ENCODE peak calls at places on chromosomes 1 and 21, in eight cellular contexts. E is neural progenitor cell; X is foreskin fibroblast; N is bronchial epithelial cell; Q is uterus; H is CD4-positive, alpha-beta T cell; Z is RWPE1; I is keratinocyte. G is an unnamed sample.

GRCh38 chr1:3886691-3887090 is 13.4 kb downstream of the C1orf174 start:
- DNase-seq in H (no peak), E (no peak), X (no peak), Z (no peak), N (no peak), Q (no peak), I (no peak), G (no peak)

GRCh38 chr1:54199151-54199764 is 572 bp downstream of the CYB5RL start:
- DNase-seq in Q (no peak), H (no peak), X (no peak), E (no peak), N (no peak), I (no peak), Z (peak), G (no peak)

GRCh38 chr1:229129306-229130027 is 141.4 kb upstream of the RAB4A start:
- DNase-seq in Q (no peak), E (no peak), H (peak), N (no peak), Z (no peak), X (no peak), I (no peak), G (no peak)

GRCh38 chr21:36747114-36747814 is 48.3 kb downstream of the SIM2 start:
- DNase-seq in I (no peak), H (no peak), Z (no peak), Q (no peak), X (no peak), E (no peak), N (no peak), G (no peak)

GRCh38 chr1:19354531-19354981 is 42.4 kb downstream of the SLC66A1 start:
- DNase-seq in Q (no peak), E (no peak), I (no peak), N (no peak), H (no peak), X (no peak), Z (no peak), G (no peak)

GRCh38 chr1:54548389-54549044 is 489 bp downstream of the ACOT11 start:
- DNase-seq in X (no peak), I (no peak), E (no peak), Q (no peak), N (no peak), H (no peak), Z (no peak), G (no peak)

GRCh38 chr1:13585996-13586395 is 2.4 kb downstream of the PDPN start:
- DNase-seq in H (no peak), I (no peak), N (peak), Q (no peak), X (no peak), E (peak), Z (no peak), G (no peak)

GRCh38 chr1:73604739-73605138 is 593.2 kb downstream of the LRRIQ3 start:
- DNase-seq in N (peak), Z (no peak), I (no peak), Q (no peak), X (no peak), E (no peak), H (no peak), G (no peak)

GRCh38 chr1:154213274-154213673 is 7.1 kb upstream of the CFAP141 start:
- DNase-seq in I (no peak), N (peak), E (no peak), Q (no peak), H (no peak), X (peak), Z (peak), G (no peak)

GRCh38 chr1:55334140-55334539 is 119.0 kb upstream of the USP24 start:
- DNase-seq in N (peak), Q (no peak), X (no peak), I (no peak), Z (no peak), E (no peak), H (no peak), G (no peak)

GRCh38 chr1:184745929-184746583 is 8.6 kb downstream of the EDEM3 start:
- DNase-seq in E (no peak), X (no peak), Q (no peak), I (no peak), Z (no peak), H (no peak), N (no peak), G (no peak)

GRCh38 chr21:45590726-45591618 is 48.7 kb upstream of the SLC19A1 start:
- DNase-seq in I (no peak), H (peak), N (no peak), X (no peak), E (no peak), Z (peak), Q (peak), G (no peak)

GRCh38 chr1:117970251-117970650 is 40.7 kb downstream of the WDR3 start:
- DNase-seq in Z (no peak), X (no peak), H (no peak), I (no peak), N (no peak), E (peak), Q (no peak), G (no peak)

GRCh38 chr21:44907966-44908364 is 12.7 kb downstream of the ITGB2 start:
- DNase-seq in E (no peak), Q (no peak), N (no peak), Z (no peak), I (no peak), X (no peak), H (no peak), G (no peak)

GRCh38 chr1:172359531-172359991 is 60.9 kb upstream of the C1orf105 start:
- DNase-seq in I (no peak), X (peak), Q (no peak), E (no peak), N (peak), H (no peak), Z (no peak), G (no peak)

GRCh38 chr1:19469004-19469403 is 16.3 kb downstream of the CAPZB start:
- DNase-seq in H (no peak), Q (no peak), E (no peak), X (no peak), Z (no peak), N (no peak), I (no peak), G (no peak)

GRCh38 chr1:10867914-10868598 is 71.6 kb upstream of the CASZ1 start:
- DNase-seq in Q (no peak), Z (no peak), I (no peak), N (no peak), H (no peak), E (peak), X (no peak), G (no peak)

GRCh38 chr21:18716578-18717138 is 313.1 kb upstream of the TMPRSS15 start:
- DNase-seq in N (no peak), Z (no peak), H (no peak), Q (no peak), X (no peak), E (no peak), I (no peak), G (no peak)

GRCh38 chr1:222987616-222988015 is 155.4 kb downstream of the TLR5 start:
- DNase-seq in Z (no peak), N (no peak), Q (no peak), E (no peak), H (no peak), X (no peak), I (no peak), G (no peak)

GRCh38 chr1:30911061-30911954 is 2.8 kb upstream of the SDC3 start:
- DNase-seq in Z (peak), X (peak), H (peak), Q (peak), E (peak), I (peak), N (peak), G (peak)

GRCh38 chr1:115807723-115808122 is 33.2 kb downstream of the NHLH2 start:
- DNase-seq in Q (no peak), Z (peak), N (peak), X (peak), E (peak), I (no peak), H (no peak), G (peak)

GRCh38 chr1:15352122-15352957 is 57.3 kb upstream of the EFHD2 start:
- DNase-seq in N (peak), X (peak), I (peak), H (no peak), E (no peak), Z (peak), Q (no peak), G (no peak)

GRCh38 chr1:7278045-7278444 is 492.8 kb downstream of the CAMTA1 start:
- DNase-seq in N (peak), E (no peak), X (no peak), Q (no peak), H (no peak), Z (no peak), I (no peak), G (no peak)

GRCh38 chr1:90723561-90724108 is 6.5 kb upstream of the BARHL2 start:
- DNase-seq in I (no peak), X (no peak), H (no peak), E (peak), Q (no peak), N (no peak), Z (no peak), G (no peak)

GRCh38 chr1:14682941-14683340 is 84.5 kb downstream of the KAZN start:
- DNase-seq in X (no peak), N (no peak), I (no peak), Z (no peak), Q (no peak), E (no peak), H (no peak), G (no peak)

GRCh38 chr1:224211262-224211962 is 28.4 kb downstream of the DEGS1 start:
- DNase-seq in E (no peak), Z (peak), Q (no peak), H (no peak), X (peak), N (peak), I (no peak), G (no peak)

GRCh38 chr21:29496337-29496736 is 197.6 kb downstream of the BACH1 start:
- DNase-seq in E (no peak), N (no peak), H (no peak), I (no peak), Z (no peak), X (no peak), Q (no peak), G (no peak)

GRCh38 chr21:29499229-29499628 is 200.5 kb downstream of the BACH1 start:
- DNase-seq in N (no peak), H (no peak), Z (no peak), E (no peak), Q (no peak), I (no peak), X (no peak), G (no peak)

GRCh38 chr21:29501451-29501850 is 202.7 kb downstream of the BACH1 start:
- DNase-seq in Q (no peak), X (peak), E (no peak), H (no peak), N (no peak), Z (no peak), I (no peak), G (no peak)

GRCh38 chr21:29504751-29505321 is 206.1 kb downstream of the BACH1 start:
- DNase-seq in E (no peak), X (peak), H (no peak), N (peak), Z (peak), Q (no peak), I (no peak), G (no peak)

DNA sequence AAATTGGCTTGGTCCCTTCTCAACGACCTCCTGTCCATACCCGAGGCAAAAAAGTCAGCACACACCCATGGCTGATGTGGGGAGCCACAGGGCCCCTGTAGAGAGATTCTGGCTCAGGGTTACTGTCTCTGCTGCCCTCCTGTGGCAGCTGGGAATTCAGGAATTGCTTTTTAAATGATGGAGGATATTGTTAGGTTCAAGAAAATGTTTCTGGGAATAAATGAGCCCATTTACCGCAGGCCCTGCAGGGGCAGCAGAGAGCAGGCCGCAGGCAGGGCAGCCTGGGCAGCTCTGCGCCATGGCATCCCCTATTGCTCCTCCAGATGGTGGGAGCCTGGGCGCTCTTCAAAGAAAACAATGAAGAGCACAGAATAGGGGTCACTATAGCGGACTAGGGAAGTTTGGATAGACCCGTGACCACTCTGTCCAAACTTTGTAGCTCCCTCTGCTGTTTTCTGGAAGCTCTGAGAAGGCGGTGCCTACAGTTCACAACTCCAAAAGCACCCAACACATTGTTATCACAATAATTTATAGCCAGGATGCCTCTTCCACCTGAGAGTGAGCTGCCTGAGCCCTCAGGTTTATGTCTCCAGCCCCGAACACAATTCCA is 201.1 kb downstream of the BACH1 start:
- DNase-seq in E (peak), I (no peak), X (no peak), N (peak), Q (no peak), H (no peak), Z (peak), G (no peak)
- TF ChIP-seq CTCF in E (peak), I (peak), X (peak), N (peak), Q (no peak), H (peak), Z (peak), G (peak)

DNA sequence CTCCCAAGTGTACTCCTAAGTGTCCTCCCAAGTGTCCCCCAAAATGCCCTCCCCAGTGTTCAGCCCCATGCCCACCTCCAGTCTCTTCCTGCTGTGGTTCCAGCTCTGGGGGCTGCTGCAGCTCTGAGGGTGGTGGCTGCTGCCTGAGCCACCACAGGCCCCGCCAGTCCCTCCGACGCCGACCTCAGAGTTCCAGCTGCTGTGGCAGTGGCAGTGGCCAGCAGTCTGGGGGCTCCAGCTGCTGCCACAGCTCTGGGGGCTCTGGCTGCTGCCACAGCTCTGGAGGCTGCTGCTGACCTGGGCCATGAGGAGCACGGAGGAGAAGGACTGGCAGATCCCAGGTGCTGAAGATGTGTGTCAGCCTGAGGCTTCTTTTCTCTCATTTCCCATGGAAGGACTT is 993 bp downstream of the LCE5A start:
- DNase-seq in X (no peak), H (no peak), E (no peak), I (no peak), Q (no peak), N (no peak), Z (no peak), G (no peak)
- TF ChIP-seq CTCF in X (no peak), H (no peak), E (no peak), I (no peak), Q (no peak), N (no peak), Z (no peak), G (no peak)

GRCh38 chr1:93631626-93632365 is 49.8 kb downstream of the BCAR3 start:
- DNase-seq in I (no peak), X (no peak), N (no peak), Z (no peak), E (no peak), H (no peak), Q (no peak), G (no peak)
- TF ChIP-seq CTCF in I (no peak), X (peak), N (no peak), Z (no peak), E (peak), H (no peak), Q (peak), G (peak)

DNA sequence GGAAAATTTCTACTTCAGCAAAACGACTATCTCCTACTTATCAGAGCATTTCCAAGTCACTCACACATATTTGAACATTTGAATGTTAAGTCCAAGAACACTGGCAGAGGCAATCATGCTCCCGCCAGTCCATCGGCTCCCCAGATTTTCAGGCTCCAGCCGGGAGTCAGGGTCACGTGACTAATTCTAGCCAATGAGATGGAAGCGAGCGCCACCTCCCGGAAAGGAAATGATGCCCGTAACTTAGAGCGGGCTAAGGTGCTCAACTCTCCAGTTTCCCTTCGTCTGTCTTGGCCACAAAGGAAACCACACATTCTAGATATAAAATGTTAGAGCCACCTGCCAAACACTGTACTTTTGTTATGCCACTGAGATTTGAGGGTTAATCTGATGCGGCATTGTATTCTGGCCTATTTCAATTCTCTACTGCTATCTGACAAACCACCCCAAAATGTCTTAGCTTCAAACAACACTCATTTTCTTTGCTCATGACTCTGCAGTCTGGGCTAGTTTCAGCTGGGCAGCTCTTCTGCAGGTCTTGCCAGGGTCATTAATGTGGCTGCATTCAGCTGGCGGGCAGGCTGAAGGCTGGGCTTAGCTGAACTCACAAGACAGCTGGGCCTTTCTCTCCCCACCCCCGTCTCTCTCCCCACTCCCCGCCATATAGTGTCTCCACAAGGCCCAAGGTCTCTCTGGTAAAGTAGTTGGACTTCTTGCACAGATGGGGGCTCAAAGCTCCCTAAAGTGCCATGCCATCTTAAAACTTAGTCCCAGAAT is 16.5 kb upstream of the LHX4 start:
- DNase-seq in H (no peak), X (no peak), Q (no peak), Z (peak), E (peak), I (no peak), N (no peak), G (no peak)
- TF ChIP-seq CTCF in H (no peak), X (no peak), Q (no peak), Z (peak), E (no peak), I (peak), N (no peak), G (no peak)

DNA sequence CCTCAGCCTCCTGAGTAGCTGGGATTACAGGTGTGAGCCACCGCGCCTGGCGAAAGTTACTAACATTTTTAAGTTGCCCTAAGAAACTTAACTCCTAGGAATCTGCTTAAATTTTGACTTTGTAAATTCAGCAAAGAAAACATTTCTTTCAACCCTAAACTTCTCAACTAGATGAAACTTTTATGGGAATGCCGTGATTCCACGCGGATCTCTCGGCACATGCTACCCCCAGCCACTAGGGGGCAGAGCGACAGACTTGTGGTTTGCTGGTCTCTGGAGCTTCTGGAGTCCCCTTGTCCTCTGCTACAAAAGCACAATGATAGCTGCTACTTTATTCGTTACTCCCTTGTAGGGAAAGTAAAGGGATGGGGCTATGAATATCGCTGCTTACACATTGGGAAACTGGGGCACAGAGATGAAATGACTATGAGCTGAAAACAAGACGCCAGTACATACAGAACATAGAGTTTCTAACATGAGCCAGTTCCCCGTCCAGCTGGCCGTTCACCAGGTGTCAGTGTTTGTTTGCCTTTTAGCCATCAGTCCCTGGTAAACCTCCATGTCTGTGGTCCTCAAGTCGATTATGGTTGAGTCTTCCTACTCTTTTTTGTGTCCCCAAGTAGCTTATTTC is 114.7 kb downstream of the PBX1 start:
- DNase-seq in H (no peak), X (no peak), I (no peak), E (peak), N (no peak), Q (no peak), Z (no peak), G (peak)
- TF ChIP-seq CTCF in H (no peak), X (peak), I (peak), E (peak), N (peak), Q (no peak), Z (peak), G (peak)

DNA sequence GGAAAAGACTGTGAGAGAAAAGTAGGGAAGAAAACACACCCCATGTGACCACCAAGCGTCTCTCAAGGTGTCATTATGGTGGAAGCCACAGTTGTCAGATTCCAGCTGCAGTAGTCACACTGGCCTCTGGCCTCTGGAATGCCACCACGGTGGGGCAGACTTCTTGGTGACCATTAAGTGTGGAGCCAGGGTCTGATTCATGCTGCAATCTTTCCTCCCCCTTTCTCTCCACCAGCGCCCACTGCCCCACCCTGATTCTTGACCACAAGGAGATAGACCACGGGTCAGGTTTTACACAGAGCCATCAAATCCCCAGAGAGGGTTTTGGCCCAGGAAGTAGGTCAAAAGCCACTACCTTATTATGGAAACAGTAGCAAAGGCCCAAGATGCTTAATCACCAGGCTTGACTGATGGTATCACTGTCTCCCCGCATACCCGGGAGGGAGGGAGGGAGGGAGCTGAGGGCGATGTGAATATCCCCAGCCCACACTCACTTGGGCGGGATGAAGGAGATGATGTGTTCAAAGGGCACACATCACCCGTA is 52.7 kb upstream of the GRHL3 start:
- DNase-seq in Z (peak), N (peak), E (no peak), Q (no peak), H (no peak), I (no peak), X (peak), G (no peak)
- TF ChIP-seq CTCF in Z (no peak), N (no peak), E (no peak), Q (no peak), H (no peak), I (no peak), X (no peak), G (no peak)

G was measured in neural crest cell.